ENCODE peak calls at places on chromosomes 11 and 22, in ten cellular contexts. One of them, this sample, is unnamed.
A peak's percentile ranks its signal among the peaks of the same experiment; 100 is the strongest.

GRCh38 chr11:107705027-107705426 is 6.8 kb downstream of the SLN start:
- DNase-seq in aorta: no peak
- DNase-seq in HAP-1: no peak
- DNase-seq in A549: peak; percentile 62
- DNase-seq in cardiac muscle cell: no peak
- DNase-seq in CD4-positive, alpha-beta memory T cell: no peak
- DNase-seq in right atrium auricular region: no peak
- DNase-seq in CD4-positive, alpha-beta T cell: no peak
- DNase-seq in uterus: no peak
- DNase-seq in CD4-positive, CD25-positive, alpha-beta regulatory T cell: no peak
- DNase-seq in this sample: no peak

GRCh38 chr11:46250071-46251052 is 27.1 kb upstream of the CREB3L1 start:
- DNase-seq in aorta: no peak
- DNase-seq in HAP-1: no peak
- DNase-seq in A549: no peak
- DNase-seq in cardiac muscle cell: no peak
- DNase-seq in CD4-positive, alpha-beta memory T cell: no peak
- DNase-seq in right atrium auricular region: no peak
- DNase-seq in CD4-positive, alpha-beta T cell: no peak
- DNase-seq in uterus: no peak
- DNase-seq in CD4-positive, CD25-positive, alpha-beta regulatory T cell: no peak
- DNase-seq in this sample: no peak

GRCh38 chr11:26849009-26849408 is 127.1 kb upstream of the SLC5A12 start:
- DNase-seq in aorta: peak; percentile 55
- DNase-seq in HAP-1: no peak
- DNase-seq in A549: no peak
- DNase-seq in cardiac muscle cell: no peak
- DNase-seq in CD4-positive, alpha-beta memory T cell: no peak
- DNase-seq in right atrium auricular region: peak; percentile 71
- DNase-seq in CD4-positive, alpha-beta T cell: no peak
- DNase-seq in uterus: peak; percentile 34
- DNase-seq in CD4-positive, CD25-positive, alpha-beta regulatory T cell: no peak
- DNase-seq in this sample: no peak

GRCh38 chr22:25050566-25050965 is 98.0 kb downstream of the KIAA1671 start:
- DNase-seq in aorta: no peak
- DNase-seq in HAP-1: no peak
- DNase-seq in A549: no peak
- DNase-seq in cardiac muscle cell: no peak
- DNase-seq in CD4-positive, alpha-beta memory T cell: no peak
- DNase-seq in right atrium auricular region: no peak
- DNase-seq in CD4-positive, alpha-beta T cell: no peak
- DNase-seq in uterus: no peak
- DNase-seq in CD4-positive, CD25-positive, alpha-beta regulatory T cell: no peak
- DNase-seq in this sample: no peak

GRCh38 chr11:6431861-6432260 is 8.9 kb downstream of the HPX start:
- DNase-seq in aorta: no peak
- DNase-seq in HAP-1: no peak
- DNase-seq in A549: peak; percentile 48
- DNase-seq in cardiac muscle cell: no peak
- DNase-seq in CD4-positive, alpha-beta memory T cell: no peak
- DNase-seq in right atrium auricular region: no peak
- DNase-seq in CD4-positive, alpha-beta T cell: no peak
- DNase-seq in uterus: no peak
- DNase-seq in CD4-positive, CD25-positive, alpha-beta regulatory T cell: no peak
- DNase-seq in this sample: no peak

GRCh38 chr11:115334932-115335788 is 169.1 kb downstream of the CADM1 start:
- DNase-seq in aorta: no peak
- DNase-seq in HAP-1: no peak
- DNase-seq in A549: peak; percentile 46
- DNase-seq in cardiac muscle cell: peak; percentile 34
- DNase-seq in CD4-positive, alpha-beta memory T cell: no peak
- DNase-seq in right atrium auricular region: no peak
- DNase-seq in CD4-positive, alpha-beta T cell: no peak
- DNase-seq in uterus: no peak
- DNase-seq in CD4-positive, CD25-positive, alpha-beta regulatory T cell: peak; percentile 23
- DNase-seq in this sample: no peak

GRCh38 chr11:85603220-85603619 is 23.9 kb downstream of the DLG2 start:
- DNase-seq in aorta: no peak
- DNase-seq in HAP-1: no peak
- DNase-seq in A549: no peak
- DNase-seq in cardiac muscle cell: no peak
- DNase-seq in CD4-positive, alpha-beta memory T cell: no peak
- DNase-seq in right atrium auricular region: no peak
- DNase-seq in CD4-positive, alpha-beta T cell: no peak
- DNase-seq in uterus: no peak
- DNase-seq in CD4-positive, CD25-positive, alpha-beta regulatory T cell: no peak
- DNase-seq in this sample: no peak

GRCh38 chr11:1293619-1294015 is 15.8 kb downstream of the TOLLIP start:
- DNase-seq in aorta: no peak
- DNase-seq in HAP-1: no peak
- DNase-seq in A549: peak; percentile 53
- DNase-seq in cardiac muscle cell: no peak
- DNase-seq in CD4-positive, alpha-beta memory T cell: no peak
- DNase-seq in right atrium auricular region: no peak
- DNase-seq in CD4-positive, alpha-beta T cell: no peak
- DNase-seq in uterus: no peak
- DNase-seq in CD4-positive, CD25-positive, alpha-beta regulatory T cell: peak; percentile 21
- DNase-seq in this sample: peak; percentile 81

GRCh38 chr22:49660794-49661781 is 166.6 kb downstream of the BRD1 start:
- DNase-seq in aorta: peak; percentile 33
- DNase-seq in HAP-1: peak; percentile 4
- DNase-seq in A549: no peak
- DNase-seq in cardiac muscle cell: no peak
- DNase-seq in CD4-positive, alpha-beta memory T cell: no peak
- DNase-seq in right atrium auricular region: no peak
- DNase-seq in CD4-positive, alpha-beta T cell: peak; percentile 21
- DNase-seq in uterus: no peak
- DNase-seq in CD4-positive, CD25-positive, alpha-beta regulatory T cell: no peak
- DNase-seq in this sample: peak; percentile 67

GRCh38 chr11:64545605-64546004 is 45.4 kb upstream of the SLC22A12 start:
- DNase-seq in aorta: peak; percentile 83
- DNase-seq in HAP-1: no peak
- DNase-seq in A549: peak; percentile 76
- DNase-seq in cardiac muscle cell: no peak
- DNase-seq in CD4-positive, alpha-beta memory T cell: no peak
- DNase-seq in right atrium auricular region: no peak
- DNase-seq in CD4-positive, alpha-beta T cell: no peak
- DNase-seq in uterus: no peak
- DNase-seq in CD4-positive, CD25-positive, alpha-beta regulatory T cell: no peak
- DNase-seq in this sample: peak; percentile 47

GRCh38 chr22:47847281-47847890 is 1084.9 kb downstream of the TBC1D22A start:
- DNase-seq in aorta: no peak
- DNase-seq in HAP-1: no peak
- DNase-seq in A549: no peak
- DNase-seq in cardiac muscle cell: no peak
- DNase-seq in CD4-positive, alpha-beta memory T cell: no peak
- DNase-seq in right atrium auricular region: peak; percentile 36
- DNase-seq in CD4-positive, alpha-beta T cell: no peak
- DNase-seq in uterus: no peak
- DNase-seq in CD4-positive, CD25-positive, alpha-beta regulatory T cell: no peak
- DNase-seq in this sample: no peak

GRCh38 chr22:47842119-47842518 is 1079.7 kb downstream of the TBC1D22A start:
- DNase-seq in aorta: no peak
- DNase-seq in HAP-1: peak; percentile 9
- DNase-seq in A549: no peak
- DNase-seq in cardiac muscle cell: no peak
- DNase-seq in CD4-positive, alpha-beta memory T cell: no peak
- DNase-seq in right atrium auricular region: no peak
- DNase-seq in CD4-positive, alpha-beta T cell: no peak
- DNase-seq in uterus: no peak
- DNase-seq in CD4-positive, CD25-positive, alpha-beta regulatory T cell: no peak
- DNase-seq in this sample: no peak

GRCh38 chr22:47848384-47848920 is 1086.0 kb downstream of the TBC1D22A start:
- DNase-seq in aorta: no peak
- DNase-seq in HAP-1: no peak
- DNase-seq in A549: no peak
- DNase-seq in cardiac muscle cell: no peak
- DNase-seq in CD4-positive, alpha-beta memory T cell: no peak
- DNase-seq in right atrium auricular region: peak; percentile 28
- DNase-seq in CD4-positive, alpha-beta T cell: no peak
- DNase-seq in uterus: no peak
- DNase-seq in CD4-positive, CD25-positive, alpha-beta regulatory T cell: no peak
- DNase-seq in this sample: no peak

GRCh38 chr22:47850644-47851151 is 1088.2 kb downstream of the TBC1D22A start:
- DNase-seq in aorta: no peak
- DNase-seq in HAP-1: no peak
- DNase-seq in A549: no peak
- DNase-seq in cardiac muscle cell: no peak
- DNase-seq in CD4-positive, alpha-beta memory T cell: no peak
- DNase-seq in right atrium auricular region: no peak
- DNase-seq in CD4-positive, alpha-beta T cell: no peak
- DNase-seq in uterus: no peak
- DNase-seq in CD4-positive, CD25-positive, alpha-beta regulatory T cell: no peak
- DNase-seq in this sample: no peak

DNA sequence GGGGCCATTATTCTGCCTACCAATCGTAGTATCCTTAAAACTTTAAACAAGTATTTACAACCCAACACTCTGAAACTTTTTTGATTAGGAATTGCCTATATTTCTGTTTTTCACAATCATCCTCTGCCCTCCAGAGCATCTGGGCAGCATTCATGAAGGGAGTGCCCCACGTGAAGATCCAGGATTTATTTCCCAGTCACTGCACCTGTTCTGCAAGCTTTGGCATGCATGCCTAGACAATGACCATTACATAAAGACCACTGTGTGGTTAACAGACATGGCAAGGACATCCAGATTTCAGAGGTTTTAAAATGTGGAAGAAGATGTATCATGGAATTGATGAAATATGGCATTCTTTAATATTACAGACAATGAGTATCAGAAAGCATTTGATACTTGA is 1083.8 kb downstream of the TBC1D22A start:
- DNase-seq in aorta: no peak
- DNase-seq in HAP-1: no peak
- DNase-seq in A549: no peak
- DNase-seq in cardiac muscle cell: no peak
- DNase-seq in CD4-positive, alpha-beta memory T cell: no peak
- DNase-seq in right atrium auricular region: no peak
- DNase-seq in CD4-positive, alpha-beta T cell: no peak
- DNase-seq in uterus: no peak
- DNase-seq in CD4-positive, CD25-positive, alpha-beta regulatory T cell: no peak
- DNase-seq in this sample: no peak
- H3K9me3 ChIP-seq in aorta: no peaks in the 10 kb centered on the region
- H3K9me3 ChIP-seq in HAP-1: no peaks in the 10 kb centered on the region
- H3K9me3 ChIP-seq in A549: no peaks in the 10 kb centered on the region
- H3K9me3 ChIP-seq in cardiac muscle cell: no peaks in the 10 kb centered on the region
- H3K9me3 ChIP-seq in CD4-positive, alpha-beta memory T cell: no peaks in the 10 kb centered on the region
- H3K9me3 ChIP-seq in right atrium auricular region: no peaks in the 10 kb centered on the region
- H3K9me3 ChIP-seq in CD4-positive, alpha-beta T cell: no peaks in the 10 kb centered on the region
- H3K9me3 ChIP-seq in uterus: no peaks in the 10 kb centered on the region
- H3K9me3 ChIP-seq in CD4-positive, CD25-positive, alpha-beta regulatory T cell: no peaks in the 10 kb centered on the region
- H3K9me3 ChIP-seq in this sample: no peaks in the 10 kb centered on the region

DNA sequence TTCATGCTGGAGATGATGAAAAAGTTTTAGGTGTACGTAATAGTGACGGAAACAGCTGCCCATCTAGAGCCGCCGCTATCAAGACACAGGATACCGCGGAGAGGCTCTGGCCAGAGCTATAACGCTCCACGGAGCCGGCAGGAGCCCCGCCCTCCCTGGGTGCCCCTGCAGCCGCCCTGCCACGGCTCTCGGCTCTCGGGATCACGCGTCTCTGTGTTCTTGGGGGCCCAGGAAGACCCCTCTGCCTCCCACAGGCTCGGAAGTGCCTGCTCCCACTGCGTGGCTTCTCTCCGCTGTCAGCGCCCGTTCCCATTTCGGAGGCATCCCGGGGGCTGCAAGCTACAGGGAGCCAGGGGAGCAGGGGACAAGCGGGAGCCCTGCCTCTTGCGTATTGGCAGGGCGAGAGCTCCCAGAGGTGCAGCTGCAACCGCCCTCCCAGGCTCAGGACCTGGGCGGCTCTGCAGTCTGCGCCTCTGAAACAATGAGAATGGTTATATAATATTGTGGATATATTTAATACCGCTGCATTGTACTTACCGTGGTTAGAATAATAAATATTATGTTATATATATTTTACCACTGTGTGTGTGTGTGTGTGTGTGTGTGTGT is 13.7 kb downstream of the GLYATL2 start:
- DNase-seq in aorta: no peak
- DNase-seq in HAP-1: no peak
- DNase-seq in A549: no peak
- DNase-seq in cardiac muscle cell: no peak
- DNase-seq in CD4-positive, alpha-beta memory T cell: peak; percentile 30
- DNase-seq in right atrium auricular region: no peak
- DNase-seq in CD4-positive, alpha-beta T cell: no peak
- DNase-seq in uterus: no peak
- DNase-seq in CD4-positive, CD25-positive, alpha-beta regulatory T cell: no peak
- DNase-seq in this sample: no peak
- H3K9me3 ChIP-seq in aorta: peaks cover 1% of the 10 kb centered on the region
- H3K9me3 ChIP-seq in HAP-1: no peaks in the 10 kb centered on the region
- H3K9me3 ChIP-seq in A549: no peaks in the 10 kb centered on the region
- H3K9me3 ChIP-seq in cardiac muscle cell: no peaks in the 10 kb centered on the region
- H3K9me3 ChIP-seq in CD4-positive, alpha-beta memory T cell: no peaks in the 10 kb centered on the region
- H3K9me3 ChIP-seq in right atrium auricular region: peaks cover 11% of the 10 kb centered on the region
- H3K9me3 ChIP-seq in CD4-positive, alpha-beta T cell: peaks cover 8% of the 10 kb centered on the region
- H3K9me3 ChIP-seq in uterus: no peaks in the 10 kb centered on the region
- H3K9me3 ChIP-seq in CD4-positive, CD25-positive, alpha-beta regulatory T cell: no peaks in the 10 kb centered on the region
- H3K9me3 ChIP-seq in this sample: peaks cover 25% of the 10 kb centered on the region

DNA sequence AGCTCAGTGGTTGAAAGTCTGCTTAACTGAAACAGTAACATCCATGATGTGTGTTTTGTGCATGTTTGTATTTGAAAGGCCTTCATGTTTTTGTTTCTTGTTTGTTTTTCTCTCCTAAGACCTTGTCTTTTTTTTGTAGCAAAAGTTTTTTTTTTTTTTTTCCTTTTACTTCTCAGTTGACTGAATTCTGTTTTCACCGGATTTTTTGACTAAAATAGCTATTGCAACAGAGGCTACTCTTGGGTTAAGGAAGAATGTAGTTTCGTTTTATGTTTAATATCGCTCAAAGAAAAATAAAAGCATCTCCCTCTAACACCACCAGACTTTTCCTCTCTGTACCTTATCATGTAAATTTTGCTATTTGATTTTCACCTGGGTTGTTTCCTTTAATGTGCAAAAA is 15.1 kb downstream of the APOL6 start:
- DNase-seq in aorta: no peak
- DNase-seq in HAP-1: no peak
- DNase-seq in A549: no peak
- DNase-seq in cardiac muscle cell: no peak
- DNase-seq in CD4-positive, alpha-beta memory T cell: no peak
- DNase-seq in right atrium auricular region: no peak
- DNase-seq in CD4-positive, alpha-beta T cell: no peak
- DNase-seq in uterus: no peak
- DNase-seq in CD4-positive, CD25-positive, alpha-beta regulatory T cell: no peak
- DNase-seq in this sample: no peak
- H3K9me3 ChIP-seq in aorta: no peaks in the 10 kb centered on the region
- H3K9me3 ChIP-seq in HAP-1: peaks cover 9% of the 10 kb centered on the region
- H3K9me3 ChIP-seq in A549: peaks cover 5% of the 10 kb centered on the region
- H3K9me3 ChIP-seq in cardiac muscle cell: peaks cover 3% of the 10 kb centered on the region
- H3K9me3 ChIP-seq in CD4-positive, alpha-beta memory T cell: no peaks in the 10 kb centered on the region
- H3K9me3 ChIP-seq in right atrium auricular region: peaks cover 5% of the 10 kb centered on the region
- H3K9me3 ChIP-seq in CD4-positive, alpha-beta T cell: peaks cover 17% of the 10 kb centered on the region
- H3K9me3 ChIP-seq in uterus: no peaks in the 10 kb centered on the region
- H3K9me3 ChIP-seq in CD4-positive, CD25-positive, alpha-beta regulatory T cell: peaks cover 6% of the 10 kb centered on the region
- H3K9me3 ChIP-seq in this sample: peaks cover 23% of the 10 kb centered on the region

DNA sequence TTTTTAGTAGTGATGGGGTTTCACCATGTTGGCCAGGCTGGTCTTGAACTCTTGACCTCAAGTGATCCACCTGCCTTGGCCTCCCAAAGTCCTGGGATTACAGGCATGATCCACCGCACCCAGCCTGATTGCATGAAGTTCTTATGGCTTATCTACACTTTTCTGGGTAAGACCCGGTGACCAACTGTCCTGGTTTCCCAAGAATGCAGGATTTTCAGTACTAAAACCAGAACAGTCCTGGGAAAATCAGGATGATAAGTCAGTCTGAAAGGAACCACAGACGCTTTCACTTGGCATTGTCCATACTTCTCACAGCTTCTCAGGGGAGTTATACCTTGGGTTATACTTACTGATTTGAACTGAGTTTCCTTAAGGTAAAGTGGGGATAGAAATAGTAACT is 1.4 kb upstream of the BPIFC start:
- DNase-seq in aorta: no peak
- DNase-seq in HAP-1: no peak
- DNase-seq in A549: no peak
- DNase-seq in cardiac muscle cell: no peak
- DNase-seq in CD4-positive, alpha-beta memory T cell: no peak
- DNase-seq in right atrium auricular region: no peak
- DNase-seq in CD4-positive, alpha-beta T cell: no peak
- DNase-seq in uterus: no peak
- DNase-seq in CD4-positive, CD25-positive, alpha-beta regulatory T cell: no peak
- DNase-seq in this sample: no peak
- H3K9me3 ChIP-seq in aorta: no peaks in the 10 kb centered on the region
- H3K9me3 ChIP-seq in HAP-1: no peaks in the 10 kb centered on the region
- H3K9me3 ChIP-seq in A549: no peaks in the 10 kb centered on the region
- H3K9me3 ChIP-seq in cardiac muscle cell: no peaks in the 10 kb centered on the region
- H3K9me3 ChIP-seq in CD4-positive, alpha-beta memory T cell: no peaks in the 10 kb centered on the region
- H3K9me3 ChIP-seq in right atrium auricular region: no peaks in the 10 kb centered on the region
- H3K9me3 ChIP-seq in CD4-positive, alpha-beta T cell: no peaks in the 10 kb centered on the region
- H3K9me3 ChIP-seq in uterus: no peaks in the 10 kb centered on the region
- H3K9me3 ChIP-seq in CD4-positive, CD25-positive, alpha-beta regulatory T cell: no peaks in the 10 kb centered on the region
- H3K9me3 ChIP-seq in this sample: no peaks in the 10 kb centered on the region

This sample was measured in spleen.